ENCODE peak calls at places on chromosomes 13 and 19, in nine cellular contexts. One of them, this sample, is unnamed.

GRCh38 chr13:101795025-101795424 is 342.6 kb downstream of the ITGBL1 start:
- DNase-seq in foreskin fibroblast: no peak
- DNase-seq in AG04450: no peak
- DNase-seq in BJ: no peak
- DNase-seq in AG04449: no peak
- DNase-seq in brain microvascular endothelial cell: no peak
- DNase-seq in ascending aorta: no peak
- DNase-seq in heart right ventricle: no peak
- DNase-seq in astrocyte of the cerebellum: no peak
- DNase-seq in this sample: no peak

GRCh38 chr13:28475916-28476725 is 18.8 kb downstream of the FLT1 start:
- DNase-seq in foreskin fibroblast: peak
- DNase-seq in AG04450: peak
- DNase-seq in BJ: peak
- DNase-seq in AG04449: peak
- DNase-seq in brain microvascular endothelial cell: peak
- DNase-seq in ascending aorta: no peak
- DNase-seq in heart right ventricle: no peak
- DNase-seq in astrocyte of the cerebellum: peak
- DNase-seq in this sample: no peak

GRCh38 chr13:21033224-21033855 is 28.0 kb downstream of the LATS2 start:
- DNase-seq in foreskin fibroblast: peak
- DNase-seq in AG04450: no peak
- DNase-seq in BJ: peak
- DNase-seq in AG04449: no peak
- DNase-seq in brain microvascular endothelial cell: no peak
- DNase-seq in ascending aorta: no peak
- DNase-seq in heart right ventricle: no peak
- DNase-seq in astrocyte of the cerebellum: no peak
- DNase-seq in this sample: no peak

GRCh38 chr19:17671906-17672305 is 16.2 kb downstream of the UNC13A start:
- DNase-seq in foreskin fibroblast: peak
- DNase-seq in AG04450: no peak
- DNase-seq in BJ: no peak
- DNase-seq in AG04449: no peak
- DNase-seq in brain microvascular endothelial cell: peak
- DNase-seq in ascending aorta: no peak
- DNase-seq in heart right ventricle: no peak
- DNase-seq in astrocyte of the cerebellum: no peak
- DNase-seq in this sample: no peak

GRCh38 chr19:11578342-11579142 is 1.1 kb upstream of the ACP5 start:
- DNase-seq in foreskin fibroblast: no peak
- DNase-seq in AG04450: no peak
- DNase-seq in BJ: no peak
- DNase-seq in AG04449: no peak
- DNase-seq in brain microvascular endothelial cell: no peak
- DNase-seq in ascending aorta: no peak
- DNase-seq in heart right ventricle: peak
- DNase-seq in astrocyte of the cerebellum: no peak
- DNase-seq in this sample: no peak

GRCh38 chr13:110063490-110063889 is 243.5 kb downstream of the COL4A1 start:
- DNase-seq in foreskin fibroblast: no peak
- DNase-seq in AG04450: no peak
- DNase-seq in BJ: no peak
- DNase-seq in AG04449: no peak
- DNase-seq in brain microvascular endothelial cell: no peak
- DNase-seq in ascending aorta: no peak
- DNase-seq in heart right ventricle: no peak
- DNase-seq in astrocyte of the cerebellum: no peak
- DNase-seq in this sample: no peak

GRCh38 chr13:109224033-109224432 is 562.4 kb downstream of the IRS2 start:
- DNase-seq in foreskin fibroblast: no peak
- DNase-seq in AG04450: no peak
- DNase-seq in BJ: no peak
- DNase-seq in AG04449: no peak
- DNase-seq in brain microvascular endothelial cell: no peak
- DNase-seq in ascending aorta: no peak
- DNase-seq in heart right ventricle: no peak
- DNase-seq in astrocyte of the cerebellum: no peak
- DNase-seq in this sample: no peak

GRCh38 chr13:94548382-94549240 is 47.3 kb downstream of the TGDS start:
- DNase-seq in foreskin fibroblast: peak
- DNase-seq in AG04450: no peak
- DNase-seq in BJ: no peak
- DNase-seq in AG04449: no peak
- DNase-seq in brain microvascular endothelial cell: no peak
- DNase-seq in ascending aorta: peak
- DNase-seq in heart right ventricle: peak
- DNase-seq in astrocyte of the cerebellum: peak
- DNase-seq in this sample: no peak

GRCh38 chr19:13784731-13785452 is 10.4 kb upstream of the ZSWIM4 start:
- DNase-seq in foreskin fibroblast: peak
- DNase-seq in AG04450: no peak
- DNase-seq in BJ: no peak
- DNase-seq in AG04449: no peak
- DNase-seq in brain microvascular endothelial cell: peak
- DNase-seq in ascending aorta: peak
- DNase-seq in heart right ventricle: peak
- DNase-seq in astrocyte of the cerebellum: no peak
- DNase-seq in this sample: no peak

GRCh38 chr13:29817604-29818378 is 32.6 kb downstream of the UBL3 start:
- DNase-seq in foreskin fibroblast: no peak
- DNase-seq in AG04450: no peak
- DNase-seq in BJ: no peak
- DNase-seq in AG04449: no peak
- DNase-seq in brain microvascular endothelial cell: no peak
- DNase-seq in ascending aorta: no peak
- DNase-seq in heart right ventricle: no peak
- DNase-seq in astrocyte of the cerebellum: no peak
- DNase-seq in this sample: no peak

GRCh38 chr19:47663435-47663910 is 49.7 kb upstream of the EHD2 start:
- DNase-seq in foreskin fibroblast: peak
- DNase-seq in AG04450: peak
- DNase-seq in BJ: peak
- DNase-seq in AG04449: peak
- DNase-seq in brain microvascular endothelial cell: peak
- DNase-seq in ascending aorta: no peak
- DNase-seq in heart right ventricle: no peak
- DNase-seq in astrocyte of the cerebellum: peak
- DNase-seq in this sample: peak

GRCh38 chr13:26721251-26721939 is 39.2 kb downstream of the GPR12 start:
- DNase-seq in foreskin fibroblast: no peak
- DNase-seq in AG04450: no peak
- DNase-seq in BJ: no peak
- DNase-seq in AG04449: no peak
- DNase-seq in brain microvascular endothelial cell: no peak
- DNase-seq in ascending aorta: no peak
- DNase-seq in heart right ventricle: no peak
- DNase-seq in astrocyte of the cerebellum: no peak
- DNase-seq in this sample: no peak

GRCh38 chr19:16085115-16085514 is 8.8 kb downstream of the TPM4 start:
- DNase-seq in foreskin fibroblast: peak
- DNase-seq in AG04450: no peak
- DNase-seq in BJ: no peak
- DNase-seq in AG04449: no peak
- DNase-seq in brain microvascular endothelial cell: no peak
- DNase-seq in ascending aorta: no peak
- DNase-seq in heart right ventricle: no peak
- DNase-seq in astrocyte of the cerebellum: no peak
- DNase-seq in this sample: no peak

GRCh38 chr13:41587490-41587889 is 130.1 kb downstream of the RGCC start:
- DNase-seq in foreskin fibroblast: no peak
- DNase-seq in AG04450: no peak
- DNase-seq in BJ: no peak
- DNase-seq in AG04449: no peak
- DNase-seq in brain microvascular endothelial cell: no peak
- DNase-seq in ascending aorta: no peak
- DNase-seq in heart right ventricle: no peak
- DNase-seq in astrocyte of the cerebellum: no peak
- DNase-seq in this sample: no peak

GRCh38 chr19:12799723-12800343 is 1.8 kb downstream of the PRDX2 start:
- DNase-seq in foreskin fibroblast: no peak
- DNase-seq in AG04450: no peak
- DNase-seq in BJ: no peak
- DNase-seq in AG04449: no peak
- DNase-seq in brain microvascular endothelial cell: no peak
- DNase-seq in ascending aorta: no peak
- DNase-seq in heart right ventricle: no peak
- DNase-seq in astrocyte of the cerebellum: no peak
- DNase-seq in this sample: no peak

GRCh38 chr19:45847661-45848060 is 15.3 kb downstream of the SYMPK start:
- DNase-seq in foreskin fibroblast: no peak
- DNase-seq in AG04450: no peak
- DNase-seq in BJ: no peak
- DNase-seq in AG04449: no peak
- DNase-seq in brain microvascular endothelial cell: no peak
- DNase-seq in ascending aorta: no peak
- DNase-seq in heart right ventricle: no peak
- DNase-seq in astrocyte of the cerebellum: no peak
- DNase-seq in this sample: no peak

GRCh38 chr13:90272356-90272755 is 1075.1 kb upstream of the MIR17HG start:
- DNase-seq in foreskin fibroblast: no peak
- DNase-seq in AG04450: no peak
- DNase-seq in BJ: no peak
- DNase-seq in AG04449: no peak
- DNase-seq in brain microvascular endothelial cell: no peak
- DNase-seq in ascending aorta: no peak
- DNase-seq in heart right ventricle: no peak
- DNase-seq in astrocyte of the cerebellum: peak
- DNase-seq in this sample: no peak

DNA sequence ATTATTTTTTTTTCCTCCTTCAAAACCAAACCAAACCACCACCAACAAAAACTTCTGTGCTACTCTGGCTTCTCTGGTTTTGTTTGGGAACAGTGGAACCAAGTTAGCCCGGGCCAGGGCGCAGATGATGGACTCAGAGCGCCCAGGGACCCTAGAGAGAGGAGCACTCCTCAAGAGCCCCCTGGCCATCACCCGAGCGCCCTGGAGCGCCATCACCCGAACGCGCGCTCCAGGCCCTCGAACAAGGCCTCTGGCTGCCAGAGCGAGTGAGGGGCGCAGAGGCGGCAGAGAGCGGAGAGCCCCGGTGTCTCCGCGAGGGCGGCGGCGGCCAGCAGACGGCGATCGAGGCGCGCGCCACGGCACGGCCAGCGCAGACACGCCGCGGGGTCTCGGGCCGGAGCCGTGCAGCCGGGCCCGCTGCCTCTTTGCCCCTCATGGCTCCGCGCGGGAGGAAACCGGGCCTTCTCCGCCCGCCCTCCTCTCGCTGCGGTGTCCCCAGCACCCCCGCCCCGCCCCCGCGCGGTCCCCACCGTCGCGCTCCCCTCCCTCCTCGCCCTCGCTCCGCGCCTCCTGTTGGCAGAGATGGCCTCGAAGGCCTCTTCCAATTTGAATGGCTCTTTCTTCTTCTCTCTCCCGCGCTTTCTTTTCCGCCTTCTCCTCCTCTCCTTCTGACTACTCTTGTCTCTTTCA is 4.2 kb upstream of the SOX1 start:
- DNase-seq in foreskin fibroblast: no peak
- DNase-seq in AG04450: no peak
- DNase-seq in BJ: no peak
- DNase-seq in AG04449: no peak
- DNase-seq in brain microvascular endothelial cell: no peak
- DNase-seq in ascending aorta: no peak
- DNase-seq in heart right ventricle: no peak
- DNase-seq in astrocyte of the cerebellum: no peak
- DNase-seq in this sample: no peak
- TF ChIP-seq CTCF in foreskin fibroblast: no peak
- TF ChIP-seq CTCF in AG04450: no peak
- TF ChIP-seq CTCF in BJ: no peak
- TF ChIP-seq CTCF in AG04449: no peak
- TF ChIP-seq CTCF in brain microvascular endothelial cell: no peak
- TF ChIP-seq CTCF in ascending aorta: no peak
- TF ChIP-seq CTCF in heart right ventricle: peak
- TF ChIP-seq CTCF in astrocyte of the cerebellum: peak
- TF ChIP-seq CTCF in this sample: no peak

GRCh38 chr13:44574466-44574855 is 1.7 kb downstream of the TSC22D1 start:
- DNase-seq in foreskin fibroblast: no peak
- DNase-seq in AG04450: no peak
- DNase-seq in BJ: no peak
- DNase-seq in AG04449: no peak
- DNase-seq in brain microvascular endothelial cell: no peak
- DNase-seq in ascending aorta: no peak
- DNase-seq in heart right ventricle: no peak
- DNase-seq in astrocyte of the cerebellum: no peak
- DNase-seq in this sample: no peak
- H3K4me3 ChIP-seq in foreskin fibroblast: peak
- H3K4me3 ChIP-seq in AG04450: peak
- H3K4me3 ChIP-seq in BJ: peak
- H3K4me3 ChIP-seq in AG04449: peak
- H3K4me3 ChIP-seq in brain microvascular endothelial cell: peak
- H3K4me3 ChIP-seq in ascending aorta: peak
- H3K4me3 ChIP-seq in heart right ventricle: no peak
- H3K4me3 ChIP-seq in astrocyte of the cerebellum: peak
- H3K4me3 ChIP-seq in this sample: peak

DNA sequence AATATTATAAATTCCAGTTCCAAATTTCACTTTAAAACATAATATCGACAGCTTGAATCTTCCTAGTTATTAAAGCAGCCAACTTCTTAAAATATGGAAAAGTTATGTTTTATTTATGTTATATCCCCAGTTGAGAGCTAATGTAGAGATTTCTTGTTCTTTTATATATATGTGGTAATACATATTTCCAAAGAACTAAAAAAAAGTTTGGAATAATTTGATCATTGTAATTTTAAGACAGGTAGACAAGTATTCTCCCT is 781 bp upstream of the TBC1D4 start:
- DNase-seq in foreskin fibroblast: no peak
- DNase-seq in AG04450: no peak
- DNase-seq in BJ: no peak
- DNase-seq in AG04449: no peak
- DNase-seq in brain microvascular endothelial cell: no peak
- DNase-seq in ascending aorta: no peak
- DNase-seq in heart right ventricle: no peak
- DNase-seq in astrocyte of the cerebellum: no peak
- DNase-seq in this sample: no peak
- TF ChIP-seq CTCF in foreskin fibroblast: no peak
- TF ChIP-seq CTCF in AG04450: no peak
- TF ChIP-seq CTCF in BJ: no peak
- TF ChIP-seq CTCF in AG04449: no peak
- TF ChIP-seq CTCF in brain microvascular endothelial cell: no peak
- TF ChIP-seq CTCF in ascending aorta: no peak
- TF ChIP-seq CTCF in heart right ventricle: no peak
- TF ChIP-seq CTCF in astrocyte of the cerebellum: no peak
- TF ChIP-seq CTCF in this sample: no peak

DNA sequence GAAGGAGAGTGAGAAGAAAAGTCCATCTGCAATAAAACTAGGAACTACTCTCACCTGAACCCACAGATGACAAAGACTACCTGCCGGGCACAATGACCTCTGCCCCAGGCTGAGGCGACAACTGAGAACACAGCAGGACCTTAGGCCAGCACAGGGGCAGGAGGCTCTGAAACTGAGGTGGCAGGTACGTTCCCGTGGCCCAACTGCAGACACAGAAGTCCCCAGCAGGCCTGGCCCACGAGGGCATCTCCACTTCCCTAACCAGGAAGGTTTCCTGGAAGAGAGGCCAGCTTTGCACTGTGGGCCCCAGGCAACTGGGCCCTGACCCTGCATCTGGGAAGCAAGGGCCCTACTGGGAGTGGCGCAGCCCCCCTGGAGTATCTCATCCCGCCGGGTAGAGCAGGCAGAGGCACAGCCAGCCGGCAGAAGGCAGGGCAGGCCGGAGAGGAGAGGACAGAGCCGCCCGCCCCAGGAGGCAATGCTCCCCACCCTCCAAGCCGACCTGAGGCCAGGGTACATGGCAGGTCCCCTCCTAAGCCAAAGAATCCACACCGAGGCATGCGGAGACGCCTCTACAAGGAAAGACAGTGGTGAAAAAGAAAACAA is 32.7 kb downstream of the STK24 start:
- DNase-seq in foreskin fibroblast: no peak
- DNase-seq in AG04450: no peak
- DNase-seq in BJ: no peak
- DNase-seq in AG04449: no peak
- DNase-seq in brain microvascular endothelial cell: no peak
- DNase-seq in ascending aorta: no peak
- DNase-seq in heart right ventricle: no peak
- DNase-seq in astrocyte of the cerebellum: no peak
- DNase-seq in this sample: no peak
- H3K4me3 ChIP-seq in foreskin fibroblast: no peak
- H3K4me3 ChIP-seq in AG04450: no peak
- H3K4me3 ChIP-seq in BJ: no peak
- H3K4me3 ChIP-seq in AG04449: no peak
- H3K4me3 ChIP-seq in brain microvascular endothelial cell: no peak
- H3K4me3 ChIP-seq in ascending aorta: no peak
- H3K4me3 ChIP-seq in heart right ventricle: no peak
- H3K4me3 ChIP-seq in astrocyte of the cerebellum: no peak
- H3K4me3 ChIP-seq in this sample: no peak